ENCODE peak calls at places on chromosome X, in seven cellular contexts. One of them, this sample, is unnamed.

GRCh38 chrX:15546745-15547144 is 46.1 kb downstream of the BMX start:
- DNase-seq in fibroblast of mammary gland: no peak
- DNase-seq in neural crest cell: no peak
- DNase-seq in left ventricle myocardium inferior: no peak
- DNase-seq in tibial nerve: no peak
- DNase-seq in choroid plexus epithelial cell: no peak
- DNase-seq in pancreas: no peak
- DNase-seq in this sample: no peak

GRCh38 chrX:84956304-84956703 is 47.4 kb upstream of the APOOL start:
- DNase-seq in choroid plexus epithelial cell: no peak
- DNase-seq in neural crest cell: no peak
- DNase-seq in pancreas: no peak
- DNase-seq in fibroblast of mammary gland: no peak
- DNase-seq in left ventricle myocardium inferior: no peak
- DNase-seq in tibial nerve: no peak
- DNase-seq in this sample: no peak

GRCh38 chrX:120309873-120310730 is 1.2 kb downstream of the TMEM255A start:
- DNase-seq in choroid plexus epithelial cell: peak
- DNase-seq in neural crest cell: no peak
- DNase-seq in fibroblast of mammary gland: no peak
- DNase-seq in pancreas: no peak
- DNase-seq in tibial nerve: no peak
- DNase-seq in left ventricle myocardium inferior: no peak
- DNase-seq in this sample: peak

GRCh38 chrX:143788265-143788664 is 67.7 kb upstream of the SPANXN2 start:
- DNase-seq in choroid plexus epithelial cell: peak
- DNase-seq in tibial nerve: no peak
- DNase-seq in fibroblast of mammary gland: peak
- DNase-seq in neural crest cell: peak
- DNase-seq in pancreas: no peak
- DNase-seq in left ventricle myocardium inferior: no peak
- DNase-seq in this sample: no peak

GRCh38 chrX:67555578-67556203 is 11.9 kb downstream of the AR start:
- DNase-seq in fibroblast of mammary gland: peak
- DNase-seq in left ventricle myocardium inferior: no peak
- DNase-seq in neural crest cell: no peak
- DNase-seq in pancreas: peak
- DNase-seq in tibial nerve: no peak
- DNase-seq in choroid plexus epithelial cell: peak
- DNase-seq in this sample: peak

GRCh38 chrX:18146954-18147353 is 73.7 kb downstream of the BEND2 start:
- DNase-seq in neural crest cell: peak
- DNase-seq in pancreas: no peak
- DNase-seq in tibial nerve: no peak
- DNase-seq in fibroblast of mammary gland: peak
- DNase-seq in left ventricle myocardium inferior: no peak
- DNase-seq in choroid plexus epithelial cell: peak
- DNase-seq in this sample: peak

GRCh38 chrX:128458888-128459287 is 406.7 kb upstream of the ACTRT1 start:
- DNase-seq in pancreas: no peak
- DNase-seq in fibroblast of mammary gland: peak
- DNase-seq in tibial nerve: no peak
- DNase-seq in left ventricle myocardium inferior: no peak
- DNase-seq in neural crest cell: no peak
- DNase-seq in choroid plexus epithelial cell: peak
- DNase-seq in this sample: no peak

GRCh38 chrX:119870626-119871131 is 854 bp downstream of the RNF113A start:
- DNase-seq in tibial nerve: no peak
- DNase-seq in neural crest cell: no peak
- DNase-seq in choroid plexus epithelial cell: no peak
- DNase-seq in pancreas: no peak
- DNase-seq in left ventricle myocardium inferior: no peak
- DNase-seq in fibroblast of mammary gland: no peak
- DNase-seq in this sample: no peak

GRCh38 chrX:11438380-11438723 is 145.1 kb downstream of the AMELX start:
- DNase-seq in left ventricle myocardium inferior: no peak
- DNase-seq in tibial nerve: no peak
- DNase-seq in pancreas: no peak
- DNase-seq in fibroblast of mammary gland: no peak
- DNase-seq in neural crest cell: no peak
- DNase-seq in choroid plexus epithelial cell: no peak
- DNase-seq in this sample: no peak

GRCh38 chrX:2664497-2664896 is 26.6 kb upstream of the CD99 start:
- DNase-seq in choroid plexus epithelial cell: peak
- DNase-seq in tibial nerve: peak
- DNase-seq in neural crest cell: no peak
- DNase-seq in fibroblast of mammary gland: peak
- DNase-seq in left ventricle myocardium inferior: peak
- DNase-seq in pancreas: no peak
- DNase-seq in this sample: no peak

GRCh38 chrX:131816551-131817136 is 206.5 kb upstream of the STK26 start:
- DNase-seq in neural crest cell: no peak
- DNase-seq in pancreas: no peak
- DNase-seq in tibial nerve: no peak
- DNase-seq in left ventricle myocardium inferior: no peak
- DNase-seq in fibroblast of mammary gland: peak
- DNase-seq in choroid plexus epithelial cell: no peak
- DNase-seq in this sample: no peak

GRCh38 chrX:63506320-63506719 is 155.2 kb upstream of the SPIN4 start:
- DNase-seq in choroid plexus epithelial cell: peak
- DNase-seq in neural crest cell: no peak
- DNase-seq in left ventricle myocardium inferior: no peak
- DNase-seq in tibial nerve: no peak
- DNase-seq in pancreas: no peak
- DNase-seq in fibroblast of mammary gland: peak
- DNase-seq in this sample: no peak

GRCh38 chrX:16671005-16671404 is 21.0 kb downstream of the S100G start:
- DNase-seq in choroid plexus epithelial cell: peak
- DNase-seq in tibial nerve: no peak
- DNase-seq in pancreas: no peak
- DNase-seq in fibroblast of mammary gland: peak
- DNase-seq in left ventricle myocardium inferior: no peak
- DNase-seq in neural crest cell: no peak
- DNase-seq in this sample: peak

GRCh38 chrX:130028196-130028595 is 45.8 kb downstream of the BCORL1 start:
- DNase-seq in neural crest cell: no peak
- DNase-seq in left ventricle myocardium inferior: peak
- DNase-seq in choroid plexus epithelial cell: peak
- DNase-seq in pancreas: peak
- DNase-seq in fibroblast of mammary gland: peak
- DNase-seq in tibial nerve: peak
- DNase-seq in this sample: peak

GRCh38 chrX:119606508-119607389 is 525 bp upstream of the NKRF start:
- DNase-seq in tibial nerve: no peak
- DNase-seq in fibroblast of mammary gland: peak
- DNase-seq in pancreas: no peak
- DNase-seq in choroid plexus epithelial cell: peak
- DNase-seq in neural crest cell: no peak
- DNase-seq in left ventricle myocardium inferior: no peak
- DNase-seq in this sample: no peak

GRCh38 chrX:154526901-154527675 is 11.1 kb upstream of the FAM3A start:
- DNase-seq in tibial nerve: peak
- DNase-seq in pancreas: peak
- DNase-seq in fibroblast of mammary gland: peak
- DNase-seq in choroid plexus epithelial cell: peak
- DNase-seq in left ventricle myocardium inferior: peak
- DNase-seq in neural crest cell: peak
- DNase-seq in this sample: peak

GRCh38 chrX:132822634-132823012 is 135.8 kb downstream of the HS6ST2 start:
- DNase-seq in fibroblast of mammary gland: no peak
- DNase-seq in pancreas: no peak
- DNase-seq in neural crest cell: no peak
- DNase-seq in left ventricle myocardium inferior: no peak
- DNase-seq in choroid plexus epithelial cell: no peak
- DNase-seq in tibial nerve: no peak
- DNase-seq in this sample: no peak

GRCh38 chrX:113868169-113868568 is 715.7 kb upstream of the HTR2C start:
- DNase-seq in pancreas: no peak
- DNase-seq in neural crest cell: no peak
- DNase-seq in left ventricle myocardium inferior: no peak
- DNase-seq in tibial nerve: no peak
- DNase-seq in choroid plexus epithelial cell: no peak
- DNase-seq in fibroblast of mammary gland: no peak
- DNase-seq in this sample: no peak

GRCh38 chrX:77493677-77494553 is 46.7 kb downstream of the FGF16 start:
- DNase-seq in tibial nerve: no peak
- DNase-seq in fibroblast of mammary gland: peak
- DNase-seq in choroid plexus epithelial cell: peak
- DNase-seq in neural crest cell: no peak
- DNase-seq in left ventricle myocardium inferior: no peak
- DNase-seq in pancreas: no peak
- DNase-seq in this sample: no peak

GRCh38 chrX:71846429-71846828 is 64.2 kb upstream of the NHSL2 start:
- DNase-seq in fibroblast of mammary gland: peak
- DNase-seq in tibial nerve: no peak
- DNase-seq in choroid plexus epithelial cell: peak
- DNase-seq in pancreas: no peak
- DNase-seq in left ventricle myocardium inferior: no peak
- DNase-seq in neural crest cell: no peak
- DNase-seq in this sample: no peak

GRCh38 chrX:150436200-150436599 is 73.1 kb downstream of the MAMLD1 start:
- DNase-seq in left ventricle myocardium inferior: no peak
- DNase-seq in fibroblast of mammary gland: peak
- DNase-seq in neural crest cell: no peak
- DNase-seq in choroid plexus epithelial cell: no peak
- DNase-seq in tibial nerve: no peak
- DNase-seq in pancreas: no peak
- DNase-seq in this sample: no peak

GRCh38 chrX:45818913-45819312 is 618.2 kb upstream of the DIPK2B start:
- DNase-seq in left ventricle myocardium inferior: no peak
- DNase-seq in choroid plexus epithelial cell: no peak
- DNase-seq in pancreas: no peak
- DNase-seq in fibroblast of mammary gland: no peak
- DNase-seq in neural crest cell: no peak
- DNase-seq in tibial nerve: no peak
- DNase-seq in this sample: no peak

GRCh38 chrX:136170109-136170800 is 22.9 kb downstream of the FHL1 start:
- DNase-seq in fibroblast of mammary gland: peak
- DNase-seq in left ventricle myocardium inferior: peak
- DNase-seq in neural crest cell: no peak
- DNase-seq in choroid plexus epithelial cell: peak
- DNase-seq in pancreas: no peak
- DNase-seq in tibial nerve: no peak
- DNase-seq in this sample: no peak

GRCh38 chrX:31543565-31544125 is 471.8 kb upstream of the FTHL17 start:
- DNase-seq in neural crest cell: no peak
- DNase-seq in left ventricle myocardium inferior: no peak
- DNase-seq in choroid plexus epithelial cell: peak
- DNase-seq in tibial nerve: no peak
- DNase-seq in fibroblast of mammary gland: no peak
- DNase-seq in pancreas: no peak
- DNase-seq in this sample: no peak

GRCh38 chrX:26783512-26784225 is 567.7 kb downstream of the MAGEB5 start:
- DNase-seq in fibroblast of mammary gland: peak
- DNase-seq in left ventricle myocardium inferior: no peak
- DNase-seq in neural crest cell: peak
- DNase-seq in tibial nerve: no peak
- DNase-seq in pancreas: no peak
- DNase-seq in choroid plexus epithelial cell: peak
- DNase-seq in this sample: peak

DNA sequence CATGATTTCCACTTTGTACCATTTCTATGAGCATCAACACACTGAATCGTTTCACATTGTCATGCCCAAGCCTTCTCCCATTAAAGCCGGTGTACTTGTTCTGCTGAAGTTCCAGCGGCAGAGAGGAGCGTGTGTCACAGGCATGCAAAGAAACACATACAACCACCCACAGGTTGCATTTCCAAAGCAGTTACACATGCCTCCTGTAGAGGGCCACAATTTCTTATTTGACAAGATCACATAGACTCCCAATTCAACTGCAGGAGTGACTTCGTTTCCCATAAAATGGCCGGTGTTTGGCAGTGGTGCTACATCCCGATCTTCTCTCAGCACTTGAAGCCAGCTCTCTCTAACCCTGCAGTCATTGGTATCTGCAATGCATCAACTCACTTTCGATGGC is 992.6 kb downstream of the NLGN4X start:
- DNase-seq in fibroblast of mammary gland: no peak
- DNase-seq in pancreas: no peak
- DNase-seq in left ventricle myocardium inferior: no peak
- DNase-seq in tibial nerve: no peak
- DNase-seq in neural crest cell: peak
- DNase-seq in choroid plexus epithelial cell: no peak
- DNase-seq in this sample: no peak
- TF ChIP-seq CTCF in fibroblast of mammary gland: no peak
- TF ChIP-seq CTCF in pancreas: no peak
- TF ChIP-seq CTCF in left ventricle myocardium inferior: no peak
- TF ChIP-seq CTCF in tibial nerve: no peak
- TF ChIP-seq CTCF in neural crest cell: peak
- TF ChIP-seq CTCF in choroid plexus epithelial cell: no peak
- TF ChIP-seq CTCF in this sample: no peak

DNA sequence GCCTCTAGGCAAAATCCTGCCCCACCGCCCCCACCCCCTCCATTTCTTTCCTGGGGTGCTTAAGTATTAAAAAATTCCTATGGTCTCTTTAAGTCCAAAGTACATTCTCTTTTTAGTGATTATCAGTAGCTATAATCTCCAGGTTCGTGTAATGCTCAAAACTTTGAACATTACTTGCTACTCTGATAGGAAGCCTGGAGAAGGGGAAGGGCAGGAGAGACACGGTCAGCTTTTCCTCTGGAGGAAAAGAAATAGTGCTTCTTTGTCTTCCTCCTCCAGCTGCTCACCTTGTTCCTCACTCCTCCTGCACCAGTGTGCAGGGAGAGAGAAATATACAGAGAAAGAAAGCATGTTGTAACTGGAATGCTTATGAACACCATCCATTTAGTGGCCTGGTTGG is 80.4 kb downstream of the PPP1R2C start:
- DNase-seq in left ventricle myocardium inferior: no peak
- DNase-seq in fibroblast of mammary gland: no peak
- DNase-seq in pancreas: no peak
- DNase-seq in tibial nerve: no peak
- DNase-seq in neural crest cell: no peak
- DNase-seq in choroid plexus epithelial cell: no peak
- DNase-seq in this sample: no peak
- TF ChIP-seq CTCF in left ventricle myocardium inferior: no peak
- TF ChIP-seq CTCF in fibroblast of mammary gland: no peak
- TF ChIP-seq CTCF in pancreas: no peak
- TF ChIP-seq CTCF in tibial nerve: no peak
- TF ChIP-seq CTCF in neural crest cell: no peak
- TF ChIP-seq CTCF in choroid plexus epithelial cell: no peak
- TF ChIP-seq CTCF in this sample: no peak

DNA sequence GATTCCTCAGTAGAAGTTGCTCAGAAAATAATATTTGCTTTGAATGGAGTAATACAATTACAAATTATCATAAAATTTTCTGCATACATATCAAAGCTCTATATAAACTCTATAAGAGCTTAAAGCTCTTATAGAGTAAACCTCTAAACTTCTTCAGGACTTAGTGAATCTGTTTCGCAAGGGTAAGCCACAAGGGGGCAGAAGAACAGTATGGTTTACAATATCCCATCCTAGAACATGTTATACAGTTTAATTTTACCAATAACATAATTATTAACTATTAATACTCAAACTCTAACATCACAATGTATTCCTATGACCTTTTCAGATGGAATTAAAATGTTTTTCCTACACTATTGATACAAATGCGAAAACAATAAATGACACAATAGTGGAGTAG is 33.8 kb upstream of the SPANXN1 start:
- DNase-seq in pancreas: no peak
- DNase-seq in left ventricle myocardium inferior: no peak
- DNase-seq in neural crest cell: peak
- DNase-seq in fibroblast of mammary gland: peak
- DNase-seq in tibial nerve: no peak
- DNase-seq in choroid plexus epithelial cell: peak
- DNase-seq in this sample: peak
- TF ChIP-seq CTCF in pancreas: no peak
- TF ChIP-seq CTCF in left ventricle myocardium inferior: no peak
- TF ChIP-seq CTCF in neural crest cell: peak
- TF ChIP-seq CTCF in fibroblast of mammary gland: peak
- TF ChIP-seq CTCF in tibial nerve: no peak
- TF ChIP-seq CTCF in choroid plexus epithelial cell: no peak
- TF ChIP-seq CTCF in this sample: no peak

GRCh38 chrX:7190157-7190556 is 42.2 kb upstream of the PUDP start:
- DNase-seq in neural crest cell: no peak
- DNase-seq in fibroblast of mammary gland: no peak
- DNase-seq in tibial nerve: no peak
- DNase-seq in left ventricle myocardium inferior: no peak
- DNase-seq in choroid plexus epithelial cell: no peak
- DNase-seq in pancreas: no peak
- DNase-seq in this sample: no peak
- TF ChIP-seq CTCF in neural crest cell: no peak
- TF ChIP-seq CTCF in fibroblast of mammary gland: no peak
- TF ChIP-seq CTCF in tibial nerve: no peak
- TF ChIP-seq CTCF in left ventricle myocardium inferior: no peak
- TF ChIP-seq CTCF in choroid plexus epithelial cell: no peak
- TF ChIP-seq CTCF in pancreas: no peak
- TF ChIP-seq CTCF in this sample: no peak

This sample was measured in Calu3.